ENCODE peak calls at places on chromosomes 3 and 15, in four cellular contexts. H is ovary, G is H1, D is Peyer's patch. U is an unnamed sample.

GRCh38 chr15:40420071-40420713 is 14.6 kb downstream of the IVD start:
- DNase-seq in H (peak; percentile 51), G (no peak), D (no peak), U (no peak)

GRCh38 chr3:171222995-171223394 is 196.5 kb upstream of the SLC2A2 start:
- DNase-seq in H (no peak), G (no peak), D (no peak), U (no peak)

GRCh38 chr3:52281980-52282801 is 3.7 kb upstream of the WDR82 start:
- DNase-seq in H (no peak), G (no peak), D (peak; percentile 49), U (no peak)

GRCh38 chr15:76336254-76337046 is at the start of gene ISL2:
- DNase-seq in H (no peak), G (peak; percentile 97), D (peak; percentile 68), U (peak; percentile 81)

GRCh38 chr3:181782306-181782924 is 70.7 kb downstream of the SOX2 start:
- DNase-seq in H (no peak), G (no peak), D (no peak), U (no peak)

GRCh38 chr3:128060473-128061381 is 8.5 kb downstream of the SEC61A1 start:
- DNase-seq in H (no peak), G (no peak), D (no peak), U (no peak)

GRCh38 chr15:85794598-85795319 is at the start of gene KLHL25:
- DNase-seq in H (peak; percentile 94), G (peak; percentile 86), D (peak; percentile 90), U (peak; percentile 99)

GRCh38 chr15:69576035-69576526 is 123.5 kb downstream of the RPLP1 start:
- DNase-seq in H (no peak), G (peak; percentile 72), D (peak; percentile 66), U (no peak)

GRCh38 chr3:185929192-185930151 is 8.3 kb downstream of the TRA2B start:
- DNase-seq in H (no peak), G (no peak), D (no peak), U (no peak)

GRCh38 chr3:50256978-50257890 is 11.7 kb upstream of the SEMA3B start:
- DNase-seq in H (no peak), G (peak; percentile 89), D (no peak), U (no peak)

GRCh38 chr3:142595581-142595950 is 627 bp upstream of the PLS1 start:
- DNase-seq in H (no peak), G (no peak), D (no peak), U (no peak)

GRCh38 chr3:5231067-5231466 is 43.6 kb downstream of the EDEM1 start:
- DNase-seq in H (no peak), G (no peak), D (no peak), U (no peak)

GRCh38 chr3:50205719-50206276 is 727 bp downstream of the SLC38A3 start:
- DNase-seq in H (no peak), G (peak; percentile 89), D (peak; percentile 27), U (peak; percentile 53)

GRCh38 chr3:56303508-56303907 is 164.8 kb downstream of the ERC2 start:
- DNase-seq in H (no peak), G (peak; percentile 61), D (no peak), U (peak; percentile 12)

GRCh38 chr15:75925440-75925839 is 21.8 kb downstream of the FBXO22 start:
- DNase-seq in H (no peak), G (no peak), D (no peak), U (no peak)

GRCh38 chr3:155449613-155450267 is 156.3 kb upstream of the STRIT1 start:
- DNase-seq in H (no peak), G (no peak), D (no peak), U (no peak)

GRCh38 chr15:33311312-33311971 is 675 bp downstream of the RYR3 start:
- DNase-seq in H (no peak), G (peak; percentile 70), D (no peak), U (no peak)

GRCh38 chr3:53227993-53228885 is 27.6 kb downstream of the TKT start:
- DNase-seq in H (no peak), G (no peak), D (no peak), U (no peak)

GRCh38 chr15:60218256-60218655 is 179.5 kb downstream of the ANXA2 start:
- DNase-seq in H (no peak), G (no peak), D (no peak), U (no peak)

GRCh38 chr15:92753591-92753990 is 98.0 kb upstream of the FAM174B start:
- DNase-seq in H (no peak), G (no peak), D (no peak), U (no peak)

GRCh38 chr3:123286308-123287023 is 84.7 kb downstream of the SEC22A start:
- DNase-seq in H (no peak), G (peak; percentile 84), D (no peak), U (peak; percentile 85)

GRCh38 chr15:78212546-78213424 is 21.6 kb downstream of the ACSBG1 start:
- DNase-seq in H (no peak), G (peak; percentile 35), D (no peak), U (no peak)

GRCh38 chr15:65069179-65069578 is 1.4 kb upstream of the RASL12 start:
- DNase-seq in H (no peak), G (no peak), D (no peak), U (no peak)

GRCh38 chr3:52233108-52233591 is 5.8 kb downstream of the TWF2 start:
- DNase-seq in H (peak; percentile 21), G (no peak), D (no peak), U (no peak)

GRCh38 chr3:153163349-153164008 is 1.5 kb downstream of the RAP2B start:
- DNase-seq in H (peak; percentile 37), G (no peak), D (no peak), U (no peak)

GRCh38 chr3:161064413-161064812 is 40.7 kb downstream of the B3GALNT1 start:
- DNase-seq in H (no peak), G (no peak), D (no peak), U (no peak)

GRCh38 chr3:94616833-94617232 is 554.0 kb downstream of the NSUN3 start:
- DNase-seq in H (no peak), G (no peak), D (no peak), U (no peak)

GRCh38 chr3:13022348-13023250 is 50.6 kb downstream of the IQSEC1 start:
- DNase-seq in H (peak; percentile 86), G (peak; percentile 64), D (peak; percentile 81), U (peak; percentile 58)

GRCh38 chr3:50264389-50264963 is 4.5 kb upstream of the SEMA3B start:
- DNase-seq in H (peak; percentile 91), G (peak; percentile 85), D (no peak), U (no peak)

GRCh38 chr3:184756151-184756681 is 44.4 kb upstream of the MAGEF1 start:
- DNase-seq in H (no peak), G (no peak), D (no peak), U (no peak)

GRCh38 chr3:129974451-129975331 is at the start of gene TRH:
- DNase-seq in H (no peak), G (peak; percentile 63), D (no peak), U (peak; percentile 35)

GRCh38 chr3:12965999-12966846 is 107.0 kb downstream of the IQSEC1 start:
- DNase-seq in H (no peak), G (no peak), D (no peak), U (no peak)

DNA sequence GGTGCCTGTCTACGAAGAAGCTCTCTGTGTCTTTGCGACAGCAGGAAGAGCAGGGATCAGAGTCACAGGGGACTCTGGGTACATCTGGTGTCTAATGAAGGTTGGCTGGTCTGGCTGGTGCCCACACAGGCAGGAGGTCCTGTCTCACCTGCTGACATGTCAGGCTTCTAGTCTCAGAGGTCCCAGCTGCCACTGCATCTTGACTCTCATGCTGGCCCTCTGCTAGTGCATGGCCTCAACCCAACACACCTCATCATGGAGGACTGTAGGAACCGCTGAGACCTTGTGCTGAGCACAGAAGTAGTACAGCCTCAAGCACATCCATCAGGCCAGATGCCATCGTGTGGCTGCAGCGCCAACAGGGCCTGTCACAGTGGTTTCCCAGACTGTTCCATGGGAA is 206.1 kb upstream of the NR2F2 start:
- DNase-seq in H (no peak), G (no peak), D (no peak), U (no peak)
- TF ChIP-seq POLR2A in H (no peak), G (no peak), D (no peak), U (no peak)

GRCh38 chr3:57570878-57571277 is 14.8 kb downstream of the PDE12 start:
- DNase-seq in H (no peak), G (no peak), D (no peak), U (no peak)

GRCh38 chr3:57572096-57572495 is 16.0 kb downstream of the PDE12 start:
- DNase-seq in H (no peak), G (no peak), D (no peak), U (no peak)

GRCh38 chr3:57570051-57570450 is 14.0 kb downstream of the PDE12 start:
- DNase-seq in H (no peak), G (no peak), D (no peak), U (no peak)
- TF ChIP-seq POLR2A in H (no peak), G (no peak), D (no peak), U (no peak)

GRCh38 chr3:14867936-14868570 is 49.3 kb downstream of the FGD5 start:
- DNase-seq in H (no peak), G (no peak), D (no peak), U (no peak)
- TF ChIP-seq POLR2A in H (no peak), G (no peak), D (no peak), U (no peak)

GRCh38 chr15:90230071-90230494 is 3.7 kb downstream of the CIB1 start:
- DNase-seq in H (no peak), G (no peak), D (no peak), U (no peak)
- TF ChIP-seq POLR2A in H (no peak), G (no peak), D (peak; percentile 56), U (no peak)

DNA sequence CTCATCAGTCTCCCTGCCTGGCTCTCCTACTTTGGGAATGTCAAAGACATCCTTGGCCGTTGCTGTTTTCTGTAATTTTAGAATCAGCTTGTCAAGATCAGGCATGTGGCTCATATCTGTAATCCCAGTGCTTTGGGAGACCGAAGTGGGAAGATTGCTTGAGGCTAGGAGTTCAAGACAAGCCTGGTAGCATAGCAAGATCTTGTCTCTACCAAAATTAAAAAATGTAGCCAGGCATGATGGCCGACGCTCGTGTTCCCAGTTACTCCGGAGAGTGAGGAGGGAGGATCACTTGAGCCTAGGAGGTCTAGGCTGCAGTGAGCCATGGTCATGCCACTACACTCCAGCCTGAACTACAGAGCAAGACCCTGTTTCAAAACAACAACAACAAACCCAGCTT is 144.0 kb upstream of the ATP10A start:
- DNase-seq in H (no peak), G (no peak), D (no peak), U (no peak)
- TF ChIP-seq POLR2A in H (no peak), G (no peak), D (no peak), U (no peak)

GRCh38 chr3:28348637-28349396 is at the start of the genes AZI2 and ZCWPW2:
- DNase-seq in H (peak; percentile 98), G (peak; percentile 93), D (peak; percentile 90), U (peak; percentile 51)
- TF ChIP-seq POLR2A in H (peak; percentile 91), G (peak; percentile 61), D (peak; percentile 52), U (peak; percentile 72)

U was measured in GM12891.